ENCODE peak calls at places on chromosome 4, in four cellular contexts. A, U, O and Y are unnamed samples.

GRCh38 chr4:143531773-143532491 is 18.4 kb downstream of the SMARCA5 start:
- DNase-seq in A (no peak), U (no peak), O (no peak), Y (no peak)

GRCh38 chr4:108372678-108373077 is 203.9 kb upstream of the LEF1 start:
- DNase-seq in O (no peak), U (no peak), A (no peak), Y (no peak)

GRCh38 chr4:2062808-2063524 is 3.8 kb downstream of the NAT8L start:
- DNase-seq in O (peak; percentile 51), U (no peak), A (no peak), Y (no peak)

GRCh38 chr4:139957108-139957464 is 196.9 kb downstream of the MAML3 start:
- DNase-seq in A (no peak), O (no peak), U (no peak), Y (no peak)

GRCh38 chr4:88143504-88143903 is 14.9 kb downstream of the ABCG2 start:
- DNase-seq in O (no peak), A (peak; percentile 56), U (no peak), Y (no peak)

GRCh38 chr4:68432320-68432719 is 14.9 kb upstream of the TMPRSS11E start:
- DNase-seq in O (no peak), A (no peak), U (no peak), Y (no peak)

GRCh38 chr4:7778524-7779193 is 161.0 kb downstream of the AFAP1 start:
- DNase-seq in A (no peak), U (no peak), O (no peak), Y (no peak)

GRCh38 chr4:173332021-173332487 is 2.1 kb downstream of the HMGB2 start:
- DNase-seq in U (no peak), A (no peak), O (no peak), Y (no peak)

GRCh38 chr4:123755655-123756054 is 359.1 kb downstream of the SPRY1 start:
- DNase-seq in U (no peak), O (no peak), A (no peak), Y (no peak)

DNA sequence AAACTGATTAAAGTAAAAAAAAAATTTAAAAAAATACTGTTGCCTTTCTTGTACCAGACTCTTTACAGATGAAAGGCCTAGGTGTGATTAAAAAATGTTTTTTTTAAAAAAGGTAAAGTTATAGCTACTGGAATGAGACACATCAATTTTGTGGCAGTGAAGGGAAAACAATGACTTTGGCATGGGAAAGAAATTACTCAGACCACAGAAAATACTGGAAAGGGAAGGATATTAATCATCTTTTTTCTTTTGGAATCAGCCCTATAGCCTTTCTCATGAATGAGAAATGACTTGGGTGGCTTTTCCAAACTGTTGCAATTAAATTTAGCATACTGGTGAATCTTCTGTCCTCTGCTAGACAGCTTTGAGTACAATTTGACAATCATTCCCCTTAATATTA is 97.4 kb upstream of the ARSJ start:
- DNase-seq in O (no peak), U (no peak), A (no peak), Y (no peak)
- TF ChIP-seq PHF8 in O (no peak), U (no peak), A (no peak), Y (no peak)

GRCh38 chr4:10640535-10641159 is 43.9 kb downstream of the CLNK start:
- DNase-seq in U (no peak), O (no peak), A (no peak), Y (no peak)
- TF ChIP-seq PHF8 in U (no peak), O (no peak), A (no peak), Y (no peak)

GRCh38 chr4:3702551-3703221 is 63.5 kb upstream of the ADRA2C start:
- DNase-seq in U (no peak), O (no peak), A (no peak), Y (no peak)

GRCh38 chr4:3704669-3705068 is 61.5 kb upstream of the ADRA2C start:
- DNase-seq in A (no peak), O (no peak), U (no peak), Y (no peak)

GRCh38 chr4:3703343-3703676 is 62.9 kb upstream of the ADRA2C start:
- DNase-seq in A (no peak), O (no peak), U (no peak), Y (no peak)

GRCh38 chr4:3705236-3705987 is 60.8 kb upstream of the ADRA2C start:
- DNase-seq in U (no peak), A (no peak), O (no peak), Y (no peak)

DNA sequence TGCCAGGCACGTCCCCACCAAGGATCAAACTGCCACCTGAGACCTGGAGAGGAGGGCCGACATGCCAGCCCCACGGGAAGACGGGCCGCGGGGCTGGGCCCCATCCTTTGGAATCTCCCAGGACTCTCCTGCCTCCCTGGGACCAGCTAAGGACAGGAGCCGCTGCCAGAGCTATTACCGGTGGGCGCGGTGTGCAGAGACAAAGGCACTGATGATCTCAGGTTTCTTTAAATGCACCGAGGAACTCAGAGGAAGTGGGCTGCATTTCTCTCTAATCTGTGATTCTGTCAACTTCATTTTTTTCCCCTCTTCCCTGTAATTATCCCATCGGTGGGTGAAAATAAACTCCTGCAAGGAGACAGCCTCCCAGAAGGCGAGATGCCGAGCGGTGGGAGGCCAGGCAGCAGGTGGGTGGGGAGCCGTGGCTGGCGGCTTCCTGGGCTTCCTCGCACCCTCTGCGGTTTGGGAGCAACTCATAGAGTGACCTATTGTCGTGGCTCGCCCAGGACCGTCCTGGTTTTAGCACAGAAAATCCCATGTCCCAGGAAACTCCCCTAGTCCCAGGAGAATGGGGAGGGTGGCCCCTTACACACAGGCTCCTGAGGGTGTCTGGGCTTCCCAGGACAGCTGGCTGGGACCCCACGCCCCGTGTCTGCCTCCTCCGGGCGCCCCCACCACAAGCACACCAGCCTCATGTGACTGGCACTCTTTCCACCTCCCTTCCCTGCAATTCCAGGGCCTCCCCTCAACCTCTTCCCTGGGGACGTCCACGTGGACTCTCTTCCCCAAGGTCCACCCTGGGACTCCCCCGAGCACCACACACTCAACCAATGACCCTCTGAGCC is 62.3 kb upstream of the ADRA2C start:
- DNase-seq in U (no peak), O (no peak), A (no peak), Y (no peak)
- TF ChIP-seq PHF8 in U (no peak), O (no peak), A (no peak), Y (no peak)

GRCh38 chr4:187908079-187908501 is 87.5 kb upstream of the ZFP42 start:
- DNase-seq in A (peak; percentile 11), O (no peak), U (no peak), Y (no peak)
- TF ChIP-seq PHF8 in A (no peak), O (no peak), U (no peak), Y (no peak)